ENCODE peak calls at places on chromosomes 7 and 10, in seven cellular contexts. U, V, H, O, L, J and F are unnamed samples.

GRCh38 chr10:69335063-69335587 is 56.8 kb downstream of the HK1 start:
- DNase-seq in V (no peak), U (no peak), O (peak), J (no peak), H (no peak), L (no peak), F (peak)

GRCh38 chr7:4225352-4225751 is 456.7 kb upstream of the FOXK1 start:
- DNase-seq in H (no peak), V (no peak), U (no peak), O (no peak), L (no peak), J (no peak), F (no peak)

GRCh38 chr7:149790146-149790548 is 16.8 kb upstream of the ZNF467 start:
- DNase-seq in H (peak), U (no peak), J (peak), L (peak), O (peak), V (peak), F (peak)

GRCh38 chr10:51638737-51639136 is 60.7 kb downstream of the CSTF2T start:
- DNase-seq in V (no peak), L (no peak), U (no peak), H (no peak), O (no peak), J (no peak), F (no peak)

GRCh38 chr10:101478956-101479355 is 109.1 kb downstream of the POLL start:
- DNase-seq in H (no peak), J (no peak), L (no peak), V (no peak), U (no peak), O (no peak), F (no peak)

GRCh38 chr10:35420827-35421552 is 84.7 kb downstream of the CCNY start:
- DNase-seq in H (no peak), J (no peak), L (no peak), U (no peak), O (no peak), V (no peak), F (no peak)

GRCh38 chr7:77822269-77822668 is 23.7 kb downstream of the PHTF2 start:
- DNase-seq in H (no peak), J (no peak), U (no peak), V (no peak), O (no peak), L (no peak), F (no peak)

GRCh38 chr10:18368681-18369080 is 228.5 kb downstream of the CACNB2 start:
- DNase-seq in J (no peak), V (peak), O (no peak), U (no peak), H (no peak), L (no peak), F (no peak)

GRCh38 chr7:55073051-55073511 is 54.3 kb downstream of the EGFR start:
- DNase-seq in L (no peak), U (no peak), O (no peak), H (no peak), V (no peak), J (no peak), F (no peak)

GRCh38 chr10:69242037-69242843 is 22.1 kb downstream of the HKDC1 start:
- DNase-seq in L (no peak), J (no peak), O (no peak), H (no peak), V (no peak), U (no peak), F (no peak)

GRCh38 chr10:99394761-99395386 is 35.5 kb downstream of the GOT1 start:
- DNase-seq in U (no peak), V (no peak), O (no peak), H (no peak), J (no peak), L (no peak), F (no peak)

GRCh38 chr10:82308641-82309040 is 433.6 kb downstream of the NRG3 start:
- DNase-seq in J (no peak), L (no peak), O (no peak), V (no peak), H (no peak), U (no peak), F (no peak)